ENCODE peak calls at places on chromosomes 6 and 20, in five cellular contexts. F is left lung; V is effector memory CD4-positive, alpha-beta T cell; H is ascending aorta; Y is hepatocyte. D is an unnamed sample. For H3K4me1, the result is how much of the 10 kb centered on the place peaks cover.

GRCh38 chr6:107077710-107078109 is 37.6 kb downstream of the BEND3 start:
- DNase-seq in V (no peak), Y (no peak), H (no peak), F (no peak), D (no peak)

GRCh38 chr6:112222111-112222726 is 32.1 kb downstream of the LAMA4 start:
- DNase-seq in H (no peak), V (no peak), Y (no peak), F (no peak), D (no peak)

GRCh38 chr6:114301596-114302219 is 41.1 kb downstream of the HS3ST5 start:
- DNase-seq in H (no peak), V (no peak), Y (no peak), F (no peak), D (no peak)

GRCh38 chr6:131107166-131107565 is 28.1 kb upstream of the AKAP7 start:
- DNase-seq in F (no peak), Y (peak), H (no peak), V (no peak), D (no peak)

GRCh38 chr6:105805581-105806023 is 280.5 kb upstream of the PRDM1 start:
- DNase-seq in Y (no peak), F (no peak), V (no peak), H (no peak), D (no peak)

GRCh38 chr6:108118791-108119211 is 44.3 kb upstream of the OSTM1 start:
- DNase-seq in V (no peak), Y (no peak), H (no peak), F (no peak), D (no peak)

GRCh38 chr20:51740838-51741237 is 27.4 kb downstream of the ATP9A start:
- DNase-seq in V (no peak), F (no peak), H (no peak), Y (no peak), D (no peak)

GRCh38 chr6:31834367-31834703 is 6.8 kb downstream of the HSPA1B start:
- DNase-seq in F (peak), V (no peak), H (peak), Y (peak), D (peak)

GRCh38 chr6:106159531-106159940 is 73.4 kb downstream of the PRDM1 start:
- DNase-seq in V (no peak), F (no peak), H (no peak), Y (no peak), D (no peak)

GRCh38 chr20:5364997-5365597 is 48.3 kb upstream of the PROKR2 start:
- DNase-seq in V (no peak), Y (no peak), H (no peak), F (no peak), D (no peak)

GRCh38 chr6:3144571-3144970 is 12.8 kb downstream of the TUBB2A start:
- DNase-seq in V (no peak), Y (no peak), H (no peak), F (no peak), D (no peak)

GRCh38 chr20:38843346-38843745 is 37.8 kb downstream of the PPP1R16B start:
- DNase-seq in F (no peak), Y (no peak), V (no peak), H (no peak), D (no peak)

GRCh38 chr6:42532038-42532669 is 31.7 kb upstream of the UBR2 start:
- DNase-seq in V (no peak), F (no peak), H (no peak), Y (peak), D (peak)

GRCh38 chr20:7673841-7674240 is 266.4 kb downstream of the HAO1 start:
- DNase-seq in V (no peak), H (no peak), F (no peak), Y (no peak), D (no peak)

GRCh38 chr6:119347466-119348307 is 1.9 kb downstream of the MAN1A1 start:
- DNase-seq in V (peak), F (peak), H (peak), Y (peak), D (peak)

GRCh38 chr20:60138263-60139127 is 180.3 kb downstream of the CDH26 start:
- DNase-seq in H (no peak), Y (no peak), F (peak), V (peak), D (peak)

GRCh38 chr20:64036346-64037198 is 590 bp downstream of the C20orf204 start:
- DNase-seq in F (no peak), H (no peak), V (no peak), Y (no peak), D (no peak)

GRCh38 chr20:45965169-45966002 is 6.6 kb downstream of the ZNF335 start:
- DNase-seq in V (no peak), Y (no peak), H (peak), F (peak), D (peak)

GRCh38 chr20:37539424-37539823 is 11.7 kb upstream of the BLCAP start:
- DNase-seq in Y (no peak), F (no peak), H (no peak), V (no peak), D (no peak)

GRCh38 chr20:4545526-4545925 is 176.2 kb upstream of the PRND start:
- DNase-seq in H (no peak), F (no peak), V (no peak), Y (no peak), D (no peak)

GRCh38 chr20:61170521-61170920 is 81.5 kb upstream of the CDH4 start:
- DNase-seq in V (no peak), H (no peak), Y (no peak), F (no peak), D (no peak)

GRCh38 chr6:157647261-157647915 is 175.7 kb upstream of the SNX9 start:
- DNase-seq in V (no peak), H (no peak), F (no peak), Y (no peak), D (no peak)

DNA sequence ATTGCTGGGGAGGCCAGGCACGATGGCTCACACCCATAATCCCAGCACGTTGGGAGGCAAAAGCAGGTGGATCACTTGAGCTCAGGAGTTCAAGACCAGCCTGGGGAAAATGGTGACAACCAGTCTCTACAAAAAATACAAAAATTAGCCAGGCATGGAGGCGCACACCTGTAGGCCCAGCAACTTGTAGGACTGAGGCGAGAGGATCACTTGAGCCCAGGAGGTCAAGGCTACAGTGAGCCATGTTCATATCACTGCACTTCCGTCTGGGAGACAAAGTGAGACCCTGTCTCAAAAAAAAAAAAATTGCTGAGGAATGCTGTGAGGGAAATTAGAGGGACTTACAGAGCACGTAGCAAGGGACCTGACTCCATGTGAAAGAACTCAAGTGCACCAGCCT is 40.8 kb upstream of the ID1 start:
- DNase-seq in H (no peak), F (no peak), V (no peak), Y (no peak), D (no peak)
- H3K4me1 ChIP-seq in H (under half), F (under half), V (under half), Y (under half), D (under half)

GRCh38 chr6:163429858-163430448 is 15.4 kb downstream of the QKI start:
- DNase-seq in Y (no peak), H (no peak), V (no peak), F (no peak), D (no peak)
- H3K4me1 ChIP-seq in Y (under half), H (under half), V (under half), F (under half), D (under half)

DNA sequence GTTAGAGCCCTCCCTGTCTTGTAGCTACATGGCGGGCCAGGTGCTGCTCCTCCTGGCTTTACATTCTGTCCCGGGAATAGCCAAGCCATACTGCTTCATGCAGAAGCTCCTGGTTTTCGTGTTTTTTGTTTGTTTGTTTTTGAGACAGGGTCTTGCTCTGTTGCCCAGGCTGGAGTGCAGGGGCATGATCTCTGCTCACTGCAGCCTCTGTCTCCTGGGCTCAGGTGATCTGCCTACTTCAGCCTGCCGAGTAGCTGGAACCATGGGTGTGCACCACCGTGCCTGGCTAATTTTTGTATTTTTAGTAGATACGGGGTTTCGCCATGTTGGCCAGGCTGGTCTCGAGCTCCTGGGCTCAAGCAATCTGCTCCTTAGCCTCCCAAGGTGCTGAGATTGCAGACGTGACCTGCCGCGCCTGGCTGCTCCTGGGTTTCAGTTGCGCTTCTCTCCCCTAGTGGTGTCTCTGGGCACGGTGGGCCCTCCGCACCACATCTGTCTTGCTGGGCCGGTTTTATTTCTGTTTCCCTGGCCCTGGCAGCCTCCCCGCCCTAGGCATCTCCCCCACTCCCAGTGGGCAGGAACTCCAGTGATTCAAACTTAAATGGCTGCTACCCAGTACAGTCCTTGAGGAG is 12.9 kb downstream of the CDYL start:
- DNase-seq in V (no peak), Y (no peak), F (no peak), H (no peak), D (no peak)
- H3K4me1 ChIP-seq in V (under half), Y (under half), F (under half), H (under half), D (under half)

GRCh38 chr6:35013701-35014100 is 124.6 kb downstream of the ANKS1A start:
- DNase-seq in Y (no peak), H (no peak), V (no peak), F (no peak), D (no peak)

GRCh38 chr6:35015996-35016395 is 125.1 kb downstream of the TCP11 start:
- DNase-seq in V (no peak), Y (no peak), H (no peak), F (no peak), D (peak)

GRCh38 chr6:35015476-35015875 is 125.7 kb downstream of the TCP11 start:
- DNase-seq in Y (no peak), V (no peak), F (no peak), H (no peak), D (no peak)

GRCh38 chr6:35014786-35015185 is 125.7 kb downstream of the ANKS1A start:
- DNase-seq in Y (no peak), F (no peak), H (no peak), V (no peak), D (no peak)

GRCh38 chr6:35014341-35014740 is 125.3 kb downstream of the ANKS1A start:
- DNase-seq in Y (no peak), H (no peak), F (no peak), V (no peak), D (peak)
- H3K4me1 ChIP-seq in Y (under half), H (under half), F (under half), V (under half), D (under half)

DNA sequence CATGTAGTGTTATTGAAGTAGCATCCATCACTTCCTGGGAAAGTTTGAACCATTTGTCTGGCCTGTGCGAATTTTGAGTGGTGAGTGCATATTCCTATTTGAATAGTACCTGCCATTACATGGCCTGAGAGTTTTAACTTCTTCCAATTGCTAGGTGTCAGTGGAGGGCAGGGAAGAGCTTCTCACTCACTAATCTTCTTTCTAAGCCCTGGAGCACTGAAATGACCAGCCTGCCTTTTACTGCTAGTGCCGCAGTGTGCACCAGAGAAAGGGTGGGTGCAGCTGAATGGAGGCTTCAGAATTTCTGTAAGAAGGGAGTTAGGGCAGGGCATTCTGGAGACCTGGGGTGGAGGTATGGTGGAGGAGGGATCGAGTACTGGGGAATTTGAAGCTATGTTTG is 45.5 kb downstream of the RNF144B start:
- DNase-seq in V (no peak), Y (no peak), F (no peak), H (no peak), D (no peak)
- H3K4me1 ChIP-seq in V (under half), Y (under half), F (under half), H (under half), D (under half)